ENCODE peak calls at places on chromosomes 1 and 21, in ten cellular contexts. H is BJ; K is cardiac muscle cell; J is IMR-90; T is iPS DF 6.9; Z is CD4-positive, alpha-beta memory T cell; D is brain microvascular endothelial cell; A is left ventricle myocardium inferior; O is CD4-positive, CD25-positive, alpha-beta regulatory T cell; I is OCI-LY7. P is an unnamed sample.

GRCh38 chr1:160669802-160670201 is 23.0 kb upstream of the SLAMF1 start:
- DNase-seq in Z (no peak), O (no peak), I (no peak), J (no peak), K (no peak), A (no peak), D (no peak), H (no peak), T (no peak), P (no peak)

GRCh38 chr21:17446737-17447136 is 66.1 kb upstream of the CXADR start:
- DNase-seq in O (no peak), D (no peak), Z (no peak), T (no peak), A (no peak), K (no peak), H (no peak), I (no peak), J (no peak), P (no peak)

GRCh38 chr1:174740248-174740990 is 259.3 kb upstream of the CACYBP start:
- DNase-seq in K (peak; percentile 62), T (no peak), I (no peak), H (no peak), J (peak; percentile 42), D (peak; percentile 32), O (no peak), A (no peak), Z (no peak), P (no peak)

GRCh38 chr1:237416924-237417655 is 375.1 kb downstream of the RYR2 start:
- DNase-seq in T (no peak), D (no peak), I (no peak), Z (no peak), H (no peak), J (no peak), A (no peak), K (no peak), O (no peak), P (no peak)

GRCh38 chr1:162136760-162137537 is 67.5 kb downstream of the NOS1AP start:
- DNase-seq in K (peak; percentile 82), D (peak; percentile 86), H (peak; percentile 47), O (no peak), Z (no peak), A (no peak), J (peak; percentile 85), I (no peak), T (no peak), P (no peak)

GRCh38 chr1:160466966-160467365 is 56.1 kb downstream of the SLAMF6 start:
- DNase-seq in Z (no peak), J (no peak), A (no peak), K (no peak), I (no peak), O (no peak), D (no peak), H (no peak), T (no peak), P (no peak)

GRCh38 chr21:37983336-37984095 is 67.3 kb upstream of the KCNJ6 start:
- DNase-seq in D (no peak), H (peak; percentile 41), O (no peak), T (no peak), Z (no peak), K (no peak), I (no peak), A (no peak), J (no peak), P (no peak)

GRCh38 chr1:9960705-9961562 is 17.7 kb downstream of the NMNAT1 start:
- DNase-seq in H (no peak), J (no peak), K (peak; percentile 2), I (peak; percentile 79), Z (no peak), O (no peak), D (no peak), T (peak; percentile 39), A (no peak), P (peak; percentile 88)

GRCh38 chr21:45069711-45070110 is 4.7 kb upstream of the ADARB1 start:
- DNase-seq in D (no peak), O (no peak), J (peak; percentile 49), I (no peak), A (no peak), K (no peak), H (no peak), Z (no peak), T (no peak), P (no peak)

GRCh38 chr1:192904438-192904895 is 95.6 kb downstream of the RGS2 start:
- DNase-seq in D (peak; percentile 90), I (no peak), O (no peak), Z (no peak), A (no peak), H (peak; percentile 37), T (no peak), K (peak; percentile 96), J (peak; percentile 93), P (peak; percentile 4)

GRCh38 chr1:37323486-37324377 is 150.6 kb upstream of the ZC3H12A start:
- DNase-seq in J (peak; percentile 3), I (peak; percentile 54), Z (no peak), K (peak; percentile 29), H (no peak), A (no peak), T (peak; percentile 20), O (peak; percentile 21), D (peak; percentile 19), P (peak; percentile 49)

GRCh38 chr1:201502511-201502857 is 4.4 kb downstream of the CSRP1 start:
- DNase-seq in D (no peak), H (no peak), K (no peak), Z (no peak), I (no peak), A (no peak), T (no peak), O (no peak), J (no peak), P (no peak)

DNA sequence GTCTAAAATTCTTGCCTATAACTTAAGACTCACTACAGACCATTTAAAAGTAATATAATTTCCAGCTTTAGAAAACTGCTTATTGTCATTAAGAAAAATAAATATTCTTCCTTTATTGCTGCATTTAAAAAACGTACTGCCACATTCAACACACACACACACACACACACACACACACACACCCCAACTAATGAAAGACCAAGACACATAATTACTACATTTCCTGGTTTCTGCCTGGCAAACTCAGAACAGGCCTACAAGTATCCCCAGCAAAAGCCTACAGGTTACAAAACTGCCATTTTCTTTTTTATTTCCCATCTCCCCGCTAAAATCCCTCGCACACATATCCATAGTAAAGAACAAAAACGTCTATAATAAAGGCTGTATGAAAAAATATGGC is 1.5 kb downstream of the DENND2C start:
- DNase-seq in J (no peak), Z (no peak), A (no peak), K (no peak), T (no peak), I (no peak), D (no peak), H (no peak), O (no peak), P (no peak)
- H3K4me3 ChIP-seq in J (no peak overlapping the region), Z (no peak overlapping the region), A (peak overlapping the region; percentile 83), K (no peak overlapping the region), T (no peak overlapping the region), I (no peak overlapping the region), D (no peak overlapping the region), H (no peak overlapping the region), O (no peak overlapping the region), P (no peak overlapping the region)

GRCh38 chr1:8112611-8113256 is 86.6 kb upstream of the ERRFI1 start:
- DNase-seq in J (no peak), Z (no peak), K (peak; percentile 19), A (no peak), D (no peak), H (no peak), O (no peak), I (no peak), T (no peak), P (no peak)
- H3K4me3 ChIP-seq in J (no peak overlapping the region), Z (no peak overlapping the region), K (no peak overlapping the region), A (no peak overlapping the region), D (no peak overlapping the region), H (no peak overlapping the region), O (peak overlapping the region; percentile 65), I (no peak overlapping the region), T (no peak overlapping the region), P (no peak overlapping the region)

GRCh38 chr1:119254067-119254720 is 113.7 kb upstream of the WARS2 start:
- DNase-seq in K (no peak), A (no peak), Z (no peak), J (no peak), D (no peak), O (no peak), T (no peak), H (no peak), I (no peak), P (no peak)

GRCh38 chr1:119249283-119249682 is 108.8 kb upstream of the WARS2 start:
- DNase-seq in J (no peak), D (no peak), O (no peak), H (no peak), T (no peak), Z (no peak), A (no peak), K (no peak), I (no peak), P (no peak)

GRCh38 chr1:119253366-119253765 is 112.9 kb upstream of the WARS2 start:
- DNase-seq in J (peak; percentile 2), K (peak; percentile 35), Z (no peak), T (no peak), A (no peak), I (no peak), D (no peak), H (no peak), O (no peak), P (no peak)

GRCh38 chr1:119251751-119252150 is 111.3 kb upstream of the WARS2 start:
- DNase-seq in K (no peak), D (no peak), A (no peak), Z (no peak), J (no peak), I (no peak), H (no peak), T (no peak), O (no peak), P (no peak)

DNA sequence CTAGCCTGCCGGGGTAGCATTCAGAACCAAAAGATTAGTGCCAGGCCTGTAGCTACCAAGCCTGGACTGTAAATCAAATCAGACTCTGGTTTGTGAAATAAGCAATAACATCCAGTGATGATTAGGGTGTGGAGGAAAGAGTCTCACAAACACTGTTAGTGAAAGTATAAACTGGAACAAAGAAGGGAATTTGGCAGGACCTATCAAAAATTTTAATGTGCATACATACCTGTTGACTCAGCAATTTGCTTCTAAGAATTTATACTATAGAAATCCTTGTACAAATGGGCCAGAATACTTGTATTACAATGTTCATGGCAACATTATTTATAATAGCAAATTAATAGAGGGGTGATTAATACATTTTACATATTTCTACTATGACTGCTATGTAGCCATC is 109.8 kb upstream of the WARS2 start:
- DNase-seq in T (no peak), H (no peak), I (no peak), A (no peak), J (no peak), D (no peak), Z (no peak), K (no peak), O (no peak), P (no peak)
- H3K4me3 ChIP-seq in T (no peak overlapping the region), H (no peak overlapping the region), I (no peak overlapping the region), A (no peak overlapping the region), J (no peak overlapping the region), D (no peak overlapping the region), Z (no peak overlapping the region), K (no peak overlapping the region), O (no peak overlapping the region), P (no peak overlapping the region)

DNA sequence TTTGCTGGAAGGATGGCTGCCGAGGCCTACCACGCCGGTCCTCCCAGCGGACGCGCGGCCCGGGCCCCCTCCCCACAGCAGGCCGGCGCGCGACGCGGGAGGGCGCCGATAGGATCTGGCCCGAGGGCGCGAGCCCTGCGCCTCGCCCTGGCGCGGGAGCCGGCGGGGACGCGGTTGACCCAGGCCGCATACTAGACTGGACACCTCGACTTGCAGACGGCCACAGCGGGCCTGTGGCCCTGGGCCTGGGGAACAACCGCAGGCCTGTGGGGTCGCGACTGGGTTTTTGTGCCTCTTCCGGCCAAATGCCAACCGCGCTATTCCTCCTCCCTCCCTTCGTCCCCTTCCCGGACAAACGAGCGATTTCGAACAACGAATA is 2.5 kb downstream of the NHLH2 start:
- DNase-seq in K (no peak), I (no peak), T (no peak), H (no peak), J (no peak), A (no peak), O (no peak), D (no peak), Z (no peak), P (no peak)
- H3K4me3 ChIP-seq in K (peak overlapping the region; percentile 15), I (no peak overlapping the region), T (peak overlapping the region; percentile 56), H (no peak overlapping the region), J (no peak overlapping the region), A (peak overlapping the region; percentile 59), O (no peak overlapping the region), D (no peak overlapping the region), Z (no peak overlapping the region), P (peak overlapping the region; percentile 30)

P was measured in A673.